ENCODE peak calls at places on chromosomes 12 and 14, in four cellular contexts. One of them, this sample, is unnamed.
A peak's percentile ranks its signal among the peaks of the same experiment; 100 is the strongest.

GRCh38 chr12:28780960-28781359 is 368.1 kb upstream of the FAR2 start:
- DNase-seq in A549: no peak
- DNase-seq in K562: no peak
- DNase-seq in HepG2: no peak
- DNase-seq in this sample: no peak

GRCh38 chr14:24908592-24909236 is 141.2 kb downstream of the STXBP6 start:
- DNase-seq in A549: no peak
- DNase-seq in K562: no peak
- DNase-seq in HepG2: peak; percentile 86
- DNase-seq in this sample: no peak

GRCh38 chr12:107649615-107650014 is 36.0 kb upstream of the PWP1 start:
- DNase-seq in A549: no peak
- DNase-seq in K562: no peak
- DNase-seq in HepG2: no peak
- DNase-seq in this sample: no peak

GRCh38 chr14:74627071-74627470 is 15.0 kb upstream of the LTBP2 start:
- DNase-seq in A549: no peak
- DNase-seq in K562: no peak
- DNase-seq in HepG2: no peak
- DNase-seq in this sample: no peak

GRCh38 chr12:75641031-75641780 is 129.8 kb upstream of the KRR1 start:
- DNase-seq in A549: peak; percentile 46
- DNase-seq in K562: peak; percentile 73
- DNase-seq in HepG2: no peak
- DNase-seq in this sample: no peak

GRCh38 chr12:4270670-4271432 is 2.7 kb upstream of the CCND2 start:
- DNase-seq in A549: no peak
- DNase-seq in K562: peak; percentile 72
- DNase-seq in HepG2: no peak
- DNase-seq in this sample: no peak

GRCh38 chr12:212383-212798 is 1.6 kb downstream of the SLC6A12 start:
- DNase-seq in A549: no peak
- DNase-seq in K562: no peak
- DNase-seq in HepG2: no peak
- DNase-seq in this sample: no peak

GRCh38 chr14:54632452-54632851 is 65.5 kb downstream of the SAMD4A start:
- DNase-seq in A549: no peak
- DNase-seq in K562: no peak
- DNase-seq in HepG2: no peak
- DNase-seq in this sample: no peak

GRCh38 chr14:91649930-91650329 is 82.0 kb downstream of the CATSPERB start:
- DNase-seq in A549: peak; percentile 43
- DNase-seq in K562: peak; percentile 12
- DNase-seq in HepG2: peak; percentile 13
- DNase-seq in this sample: no peak

GRCh38 chr12:39230086-39230485 is 212.8 kb downstream of the KIF21A start:
- DNase-seq in A549: no peak
- DNase-seq in K562: no peak
- DNase-seq in HepG2: no peak
- DNase-seq in this sample: no peak

GRCh38 chr12:131829351-131829794 is 1.2 kb downstream of the MMP17 start:
- DNase-seq in A549: no peak
- DNase-seq in K562: peak; percentile 45
- DNase-seq in HepG2: no peak
- DNase-seq in this sample: no peak

GRCh38 chr14:101408077-101408831 is 153.0 kb upstream of the DIO3 start:
- DNase-seq in A549: no peak
- DNase-seq in K562: no peak
- DNase-seq in HepG2: no peak
- DNase-seq in this sample: no peak

GRCh38 chr14:69373104-69373503 is 25.0 kb downstream of the ERH start:
- DNase-seq in A549: no peak
- DNase-seq in K562: no peak
- DNase-seq in HepG2: no peak
- DNase-seq in this sample: no peak

GRCh38 chr12:27906658-27907473 is 65.7 kb downstream of the PTHLH start:
- DNase-seq in A549: no peak
- DNase-seq in K562: peak; percentile 36
- DNase-seq in HepG2: no peak
- DNase-seq in this sample: no peak

GRCh38 chr12:52984136-52984535 is 22.1 kb upstream of the EIF4B start:
- DNase-seq in A549: no peak
- DNase-seq in K562: no peak
- DNase-seq in HepG2: no peak
- DNase-seq in this sample: no peak

GRCh38 chr12:49801141-49802063 is 26.8 kb downstream of the NCKAP5L start:
- DNase-seq in A549: no peak
- DNase-seq in K562: no peak
- DNase-seq in HepG2: no peak
- DNase-seq in this sample: no peak

GRCh38 chr14:43369710-43370109 is 1137.4 kb downstream of the FSCB start:
- DNase-seq in A549: no peak
- DNase-seq in K562: no peak
- DNase-seq in HepG2: no peak
- DNase-seq in this sample: no peak

GRCh38 chr14:99737451-99737951 is 53.4 kb downstream of the CYP46A1 start:
- DNase-seq in A549: peak; percentile 86
- DNase-seq in K562: no peak
- DNase-seq in HepG2: no peak
- DNase-seq in this sample: no peak

GRCh38 chr12:62637679-62638078 is 171.1 kb downstream of the MON2 start:
- DNase-seq in A549: no peak
- DNase-seq in K562: no peak
- DNase-seq in HepG2: no peak
- DNase-seq in this sample: no peak

GRCh38 chr14:85516239-85517112 is 13.5 kb upstream of the FLRT2 start:
- DNase-seq in A549: no peak
- DNase-seq in K562: no peak
- DNase-seq in HepG2: no peak
- DNase-seq in this sample: no peak

GRCh38 chr12:132610051-132610759 is at the start of gene LRCOL1:
- DNase-seq in A549: no peak
- DNase-seq in K562: no peak
- DNase-seq in HepG2: no peak
- DNase-seq in this sample: no peak

GRCh38 chr12:95951515-95951914 is 8.4 kb downstream of the AMDHD1 start:
- DNase-seq in A549: no peak
- DNase-seq in K562: no peak
- DNase-seq in HepG2: no peak
- DNase-seq in this sample: no peak

GRCh38 chr12:47590771-47591368 is 115.0 kb downstream of the RPAP3 start:
- DNase-seq in A549: no peak
- DNase-seq in K562: no peak
- DNase-seq in HepG2: no peak
- DNase-seq in this sample: no peak

GRCh38 chr14:103629503-103630121 is 601 bp downstream of the KLC1 start:
- DNase-seq in A549: peak; percentile 43
- DNase-seq in K562: peak; percentile 62
- DNase-seq in HepG2: no peak
- DNase-seq in this sample: peak; percentile 80

GRCh38 chr14:56687123-56687522 is 107.5 kb downstream of the TMEM260 start:
- DNase-seq in A549: no peak
- DNase-seq in K562: no peak
- DNase-seq in HepG2: no peak
- DNase-seq in this sample: no peak

GRCh38 chr14:56686416-56686815 is 106.8 kb downstream of the TMEM260 start:
- DNase-seq in A549: no peak
- DNase-seq in K562: no peak
- DNase-seq in HepG2: peak; percentile 6
- DNase-seq in this sample: peak; percentile 61
- TF ChIP-seq PHF8 in A549: no peak
- TF ChIP-seq PHF8 in K562: no peak
- TF ChIP-seq PHF8 in HepG2: no peak
- TF ChIP-seq PHF8 in this sample: no peak

DNA sequence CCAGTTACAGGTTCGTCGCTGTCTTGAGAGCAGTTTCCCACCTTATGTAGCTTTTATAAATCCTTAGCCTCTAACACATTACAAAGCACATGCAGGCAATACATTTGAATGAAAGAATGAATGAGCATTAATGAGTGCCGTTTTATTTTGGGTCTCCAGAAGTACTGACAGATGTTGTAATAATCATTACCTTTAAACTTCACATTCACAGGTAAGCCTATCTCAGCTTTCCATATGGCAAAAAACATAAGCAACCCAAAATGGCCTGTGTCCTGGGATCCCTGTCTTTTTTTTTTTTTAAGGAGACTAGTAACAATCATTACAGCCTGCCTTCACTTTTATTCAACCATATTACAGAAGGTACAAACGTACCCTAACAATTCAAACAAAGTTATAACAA is 52.9 kb upstream of the FERMT2 start:
- DNase-seq in A549: no peak
- DNase-seq in K562: no peak
- DNase-seq in HepG2: no peak
- DNase-seq in this sample: no peak
- TF ChIP-seq PHF8 in A549: no peak
- TF ChIP-seq PHF8 in K562: no peak
- TF ChIP-seq PHF8 in HepG2: no peak
- TF ChIP-seq PHF8 in this sample: no peak

DNA sequence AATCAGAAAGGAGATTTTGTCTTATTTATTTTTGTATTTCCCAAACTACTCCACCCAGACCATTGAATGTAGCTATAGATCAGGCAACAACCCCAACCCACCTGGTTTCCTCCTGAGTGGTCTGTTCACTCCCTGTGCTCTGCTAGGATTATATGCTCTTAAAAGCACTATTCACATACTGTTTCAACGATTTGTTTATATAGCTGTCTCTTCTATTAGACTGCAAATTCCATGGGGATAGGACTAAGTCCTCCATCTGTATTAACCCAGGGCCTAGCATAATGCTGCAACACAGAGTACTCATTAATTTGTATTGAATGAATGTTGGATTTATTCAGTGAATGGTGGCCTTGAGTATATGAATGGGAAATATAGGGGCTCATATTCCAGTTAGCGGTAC is 307.6 kb downstream of the RAD51B start:
- DNase-seq in A549: no peak
- DNase-seq in K562: no peak
- DNase-seq in HepG2: no peak
- DNase-seq in this sample: no peak
- TF ChIP-seq PHF8 in A549: no peak
- TF ChIP-seq PHF8 in K562: no peak
- TF ChIP-seq PHF8 in HepG2: no peak
- TF ChIP-seq PHF8 in this sample: no peak

DNA sequence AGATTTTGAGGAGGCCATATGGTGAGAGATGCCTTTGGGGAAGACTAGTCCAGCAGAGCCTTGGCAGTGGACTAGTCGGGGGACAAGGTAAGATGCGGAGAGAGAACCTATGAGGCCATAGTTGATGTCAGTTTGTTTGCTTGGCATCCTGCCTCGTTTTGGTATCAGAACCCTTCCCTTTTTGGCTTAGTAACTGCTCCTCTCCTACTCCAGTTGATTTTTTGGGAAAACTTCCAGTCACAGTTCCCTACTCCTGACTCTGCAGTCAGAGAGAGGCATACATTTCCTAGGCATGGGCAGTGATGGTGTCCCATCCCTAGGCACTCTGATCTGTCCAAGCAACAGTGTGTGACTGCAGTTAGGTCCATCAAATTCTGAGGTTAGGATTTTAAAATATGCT is 398.3 kb downstream of the AEBP2 start:
- DNase-seq in A549: no peak
- DNase-seq in K562: no peak
- DNase-seq in HepG2: no peak
- DNase-seq in this sample: no peak
- TF ChIP-seq PHF8 in A549: no peak
- TF ChIP-seq PHF8 in K562: no peak
- TF ChIP-seq PHF8 in HepG2: no peak
- TF ChIP-seq PHF8 in this sample: no peak

DNA sequence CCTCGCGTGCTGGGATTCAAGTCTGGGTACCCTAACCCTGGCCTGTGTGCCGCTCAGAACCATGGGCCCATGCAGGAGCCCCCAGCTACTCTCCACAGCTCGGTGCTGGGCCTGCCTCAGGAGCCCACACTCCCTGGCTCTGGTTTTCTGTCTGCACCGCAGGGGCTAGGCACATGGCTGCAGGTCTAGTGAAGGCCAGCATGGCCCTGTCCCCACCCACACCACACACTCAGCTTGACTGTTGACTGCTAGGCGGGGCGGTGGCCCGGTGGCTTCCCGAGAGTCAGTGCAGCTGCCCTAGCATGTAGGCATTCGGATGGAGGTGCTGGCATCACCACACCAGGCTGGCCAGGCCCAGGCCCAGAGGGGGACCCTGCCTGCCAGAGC is 7.9 kb downstream of the INF2 start:
- DNase-seq in A549: no peak
- DNase-seq in K562: no peak
- DNase-seq in HepG2: no peak
- DNase-seq in this sample: no peak
- TF ChIP-seq PHF8 in A549: no peak
- TF ChIP-seq PHF8 in K562: no peak
- TF ChIP-seq PHF8 in HepG2: no peak
- TF ChIP-seq PHF8 in this sample: no peak

GRCh38 chr12:19387182-19387581 is 52.1 kb upstream of the AEBP2 start:
- DNase-seq in A549: no peak
- DNase-seq in K562: no peak
- DNase-seq in HepG2: no peak
- DNase-seq in this sample: no peak

GRCh38 chr12:19382563-19382962 is 56.7 kb upstream of the AEBP2 start:
- DNase-seq in A549: no peak
- DNase-seq in K562: no peak
- DNase-seq in HepG2: no peak
- DNase-seq in this sample: no peak

GRCh38 chr12:19390208-19390607 is 49.1 kb upstream of the AEBP2 start:
- DNase-seq in A549: no peak
- DNase-seq in K562: no peak
- DNase-seq in HepG2: no peak
- DNase-seq in this sample: no peak

GRCh38 chr12:19388131-19388549 is 51.2 kb upstream of the AEBP2 start:
- DNase-seq in A549: no peak
- DNase-seq in K562: no peak
- DNase-seq in HepG2: no peak
- DNase-seq in this sample: no peak
- TF ChIP-seq PHF8 in A549: no peak
- TF ChIP-seq PHF8 in K562: no peak
- TF ChIP-seq PHF8 in HepG2: no peak
- TF ChIP-seq PHF8 in this sample: no peak

GRCh38 chr12:104494137-104494815 is 37.5 kb downstream of the CHST11 start:
- DNase-seq in A549: no peak
- DNase-seq in K562: peak; percentile 84
- DNase-seq in HepG2: no peak
- DNase-seq in this sample: no peak
- TF ChIP-seq PHF8 in A549: no peak
- TF ChIP-seq PHF8 in K562: no peak
- TF ChIP-seq PHF8 in HepG2: no peak
- TF ChIP-seq PHF8 in this sample: no peak

DNA sequence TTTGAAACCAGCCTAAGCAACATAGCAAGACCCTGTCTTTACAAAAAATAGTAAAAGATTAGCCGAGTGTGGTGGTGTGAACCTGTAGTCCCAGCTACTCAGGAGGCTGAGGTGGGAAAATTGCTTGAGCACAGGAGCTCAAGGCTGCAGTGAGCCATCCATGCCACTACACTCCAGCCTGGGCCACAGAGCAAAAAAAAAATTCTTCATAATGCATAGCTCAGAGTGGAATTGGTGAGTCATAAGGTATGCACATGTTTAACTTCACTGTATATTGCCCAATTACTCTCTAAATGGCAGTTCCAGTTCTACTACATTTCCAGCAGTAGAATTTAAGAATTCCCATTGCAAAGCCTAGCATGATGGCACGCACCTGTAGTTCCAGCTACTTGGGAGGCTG is 26.8 kb upstream of the CLIP1 start:
- DNase-seq in A549: no peak
- DNase-seq in K562: peak; percentile 22
- DNase-seq in HepG2: peak; percentile 82
- DNase-seq in this sample: no peak
- TF ChIP-seq PHF8 in A549: no peak
- TF ChIP-seq PHF8 in K562: no peak
- TF ChIP-seq PHF8 in HepG2: no peak
- TF ChIP-seq PHF8 in this sample: no peak